ENCODE peak calls at places on chromosomes 2 and 18, in five cellular contexts. N is ELF-1, E is stomach, D is PC-3, G is heart right ventricle. H is an unnamed sample.

GRCh38 chr2:85792783-85793441 is 39.1 kb downstream of the ATOH8 start:
- DNase-seq in N (no peak), E (no peak), D (peak; percentile 78), G (no peak), H (peak; percentile 81)

GRCh38 chr2:212282596-212283330 is 255.8 kb downstream of the ERBB4 start:
- DNase-seq in N (no peak), E (no peak), D (no peak), G (no peak), H (no peak)

GRCh38 chr2:101714098-101714497 is 16.6 kb downstream of the MAP4K4 start:
- DNase-seq in N (no peak), E (no peak), D (no peak), G (no peak), H (no peak)

GRCh38 chr18:44938396-44939036 is 257.8 kb downstream of the SETBP1 start:
- DNase-seq in N (peak; percentile 14), E (peak; percentile 46), D (no peak), G (no peak), H (no peak)

GRCh38 chr2:241603686-241604085 is 33.3 kb downstream of the THAP4 start:
- DNase-seq in N (no peak), E (no peak), D (no peak), G (no peak), H (no peak)

GRCh38 chr2:241148891-241149674 is at the start of gene PASK:
- DNase-seq in N (peak; percentile 98), E (peak; percentile 96), D (peak; percentile 81), G (peak; percentile 96), H (peak; percentile 97)

GRCh38 chr18:37668971-37669747 is 103.6 kb upstream of the CELF4 start:
- DNase-seq in N (peak; percentile 72), E (no peak), D (no peak), G (no peak), H (no peak)

GRCh38 chr2:16126969-16127940 is 186.9 kb downstream of the MYCN start:
- DNase-seq in N (no peak), E (no peak), D (no peak), G (no peak), H (no peak)

GRCh38 chr2:241141214-241141770 is 8.0 kb downstream of the PASK start:
- DNase-seq in N (no peak), E (no peak), D (no peak), G (no peak), H (no peak)

GRCh38 chr18:32315881-32316280 is 126.0 kb downstream of the MEP1B start:
- DNase-seq in N (no peak), E (no peak), D (no peak), G (no peak), H (no peak)

GRCh38 chr18:21000667-21001066 is 110.9 kb downstream of the ROCK1 start:
- DNase-seq in N (no peak), E (no peak), D (peak; percentile 76), G (no peak), H (no peak)

GRCh38 chr18:22844184-22844583 is 88.9 kb upstream of the RBBP8 start:
- DNase-seq in N (no peak), E (no peak), D (peak; percentile 91), G (no peak), H (no peak)

GRCh38 chr2:58146707-58147106 is 94.4 kb downstream of the FANCL start:
- DNase-seq in N (no peak), E (no peak), D (peak; percentile 68), G (no peak), H (no peak)

GRCh38 chr2:42770288-42771131 is 6.6 kb upstream of the OXER1 start:
- DNase-seq in N (peak; percentile 87), E (peak; percentile 25), D (peak; percentile 22), G (no peak), H (no peak)

GRCh38 chr2:222296911-222297599 is 1.7 kb downstream of the PAX3 start:
- DNase-seq in N (peak; percentile 50), E (no peak), D (no peak), G (no peak), H (no peak)

GRCh38 chr2:214378455-214379103 is 32.3 kb upstream of the VWC2L start:
- DNase-seq in N (no peak), E (no peak), D (peak; percentile 91), G (no peak), H (no peak)

GRCh38 chr2:151329998-151330397 is 27.4 kb upstream of the TNFAIP6 start:
- DNase-seq in N (no peak), E (no peak), D (no peak), G (no peak), H (no peak)